ENCODE peak calls at places on chromosomes 11 and 22, in five cellular contexts. T, R, S, H and P are unnamed samples.

GRCh38 chr11:123729602-123730001 is 11.9 kb downstream of the ZNF202 start:
- DNase-seq in T (no peak), R (no peak), S (no peak), H (peak), P (no peak)

GRCh38 chr11:69464621-69464960 is 16.9 kb upstream of the LINC01488 start:
- DNase-seq in T (no peak), R (no peak), S (no peak), H (no peak), P (no peak)

GRCh38 chr22:31893460-31893859 is 50.9 kb upstream of the YWHAH start:
- DNase-seq in T (no peak), R (no peak), S (no peak), H (no peak), P (no peak)

GRCh38 chr11:109374441-109374840 is 47.5 kb upstream of the C11orf87 start:
- DNase-seq in T (no peak), R (no peak), S (no peak), H (no peak), P (no peak)

GRCh38 chr11:74220376-74220775 is 49.3 kb downstream of the PPME1 start:
- DNase-seq in T (no peak), R (no peak), S (peak), H (no peak), P (no peak)

GRCh38 chr11:67262731-67263675 is 3.3 kb upstream of the GRK2 start:
- DNase-seq in T (peak), R (peak), S (peak), H (peak), P (peak)

GRCh38 chr22:37525746-37526350 is 6.6 kb upstream of the CARD10 start:
- DNase-seq in T (no peak), R (no peak), S (no peak), H (no peak), P (no peak)

GRCh38 chr22:29206372-29207230 is 905 bp downstream of the EMID1 start:
- DNase-seq in T (no peak), R (no peak), S (no peak), H (no peak), P (no peak)

GRCh38 chr11:27363576-27364115 is 631 bp upstream of the CCDC34 start:
- DNase-seq in T (no peak), R (no peak), S (no peak), H (no peak), P (no peak)

GRCh38 chr22:40764743-40765441 is 54.3 kb downstream of the SLC25A17 start:
- DNase-seq in T (no peak), R (peak), S (no peak), H (peak), P (no peak)

GRCh38 chr22:44202261-44202789 is 21.6 kb downstream of the PARVG start:
- DNase-seq in T (no peak), R (no peak), S (no peak), H (peak), P (no peak)

GRCh38 chr11:22539851-22540376 is 85.7 kb downstream of the FANCF start:
- DNase-seq in T (no peak), R (no peak), S (peak), H (peak), P (no peak)

GRCh38 chr11:29324328-29324727 is 692.5 kb downstream of the KCNA4 start:
- DNase-seq in T (no peak), R (no peak), S (no peak), H (peak), P (no peak)

GRCh38 chr11:125777309-125777708 is 1.3 kb downstream of the PATE2 start:
- DNase-seq in T (no peak), R (no peak), S (no peak), H (peak), P (no peak)

GRCh38 chr11:103773059-103773458 is 263.4 kb upstream of the DDI1 start:
- DNase-seq in T (no peak), R (no peak), S (no peak), H (peak), P (no peak)

GRCh38 chr22:33299245-33299956 is 241.2 kb upstream of the SYN3 start:
- DNase-seq in T (no peak), R (peak), S (peak), H (no peak), P (no peak)
- H3K4me3 ChIP-seq in T (no peak), R (peak), S (no peak), H (no peak), P (no peak)

DNA sequence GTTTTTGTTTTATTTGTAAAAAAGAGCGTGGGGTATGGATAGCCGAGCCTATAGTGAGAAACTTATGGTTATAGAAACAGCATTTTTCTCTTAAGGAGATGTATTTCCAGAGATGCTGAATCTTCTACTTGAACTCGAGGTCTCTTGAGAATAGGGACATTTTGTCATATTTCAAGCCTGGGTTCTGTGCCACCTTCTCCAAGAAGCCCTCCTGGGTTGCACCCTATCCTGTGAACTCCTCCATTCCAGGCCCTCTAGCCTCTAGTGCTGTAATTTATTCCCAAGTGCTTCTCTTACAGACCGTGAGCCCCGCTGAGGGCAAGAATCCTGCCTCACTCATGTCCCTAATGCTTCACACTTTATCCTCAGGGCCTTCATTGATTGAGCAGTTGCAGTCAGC is 108.6 kb downstream of the KIAA1671 start:
- DNase-seq in T (no peak), R (no peak), S (no peak), H (no peak), P (no peak)
- H3K4me3 ChIP-seq in T (no peak), R (no peak), S (no peak), H (no peak), P (no peak)

GRCh38 chr22:47445716-47446290 is 683.4 kb downstream of the TBC1D22A start:
- DNase-seq in T (no peak), R (no peak), S (no peak), H (no peak), P (no peak)
- H3K4me3 ChIP-seq in T (no peak), R (no peak), S (no peak), H (no peak), P (no peak)

DNA sequence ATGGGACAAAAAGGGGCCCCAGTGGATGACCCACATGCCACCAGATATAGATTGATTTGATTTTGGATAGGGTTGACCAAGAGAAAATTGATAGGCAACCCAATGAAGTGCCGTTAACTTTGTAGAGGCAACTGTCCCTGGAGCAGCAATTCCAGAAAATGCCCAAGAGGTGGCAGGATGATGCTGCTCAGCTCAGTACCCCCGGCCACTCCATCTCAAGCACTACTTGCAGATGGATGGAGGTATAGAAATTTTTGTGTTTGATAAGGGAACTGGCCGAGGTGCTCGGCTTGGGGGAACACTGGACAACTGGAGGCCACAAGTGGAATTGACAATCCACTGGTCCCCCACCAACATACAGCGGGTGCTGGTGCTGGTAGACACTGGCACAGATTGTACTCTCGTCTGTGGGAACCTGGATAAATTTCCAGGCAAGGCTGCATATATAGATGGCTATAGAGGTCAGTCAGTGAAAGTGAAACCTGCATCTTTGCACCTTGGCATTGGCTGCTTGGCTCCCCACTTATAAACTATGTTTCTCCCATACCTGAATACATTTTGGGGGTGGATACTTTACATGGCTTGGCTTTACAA is 86.3 kb downstream of the CCDC83 start:
- DNase-seq in T (no peak), R (peak), S (peak), H (peak), P (peak)
- H3K4me3 ChIP-seq in T (no peak), R (no peak), S (no peak), H (no peak), P (no peak)